ENCODE peak calls at places on chromosomes 11 and 22, in four cellular contexts. L, H, B and J are unnamed samples.

GRCh38 chr22:49574861-49575702 is 252.6 kb downstream of the BRD1 start:
- DNase-seq in L (no peak), H (no peak), B (no peak), J (no peak)

GRCh38 chr11:69510471-69511357 is 29.3 kb downstream of the LINC01488 start:
- DNase-seq in L (no peak), H (no peak), B (no peak), J (peak; percentile 35)

GRCh38 chr22:28477556-28477955 is 202.1 kb downstream of the TTC28 start:
- DNase-seq in L (no peak), H (no peak), B (no peak), J (no peak)

GRCh38 chr11:62593434-62594044 is 2.2 kb upstream of the TUT1 start:
- DNase-seq in L (peak; percentile 60), H (peak; percentile 80), B (peak; percentile 81), J (peak; percentile 73)

GRCh38 chr11:116993599-116993998 is 104.6 kb downstream of the SIK3 start:
- DNase-seq in L (no peak), H (no peak), B (peak; percentile 23), J (peak; percentile 11)

GRCh38 chr22:50532353-50532700 is 2.5 kb upstream of the TYMP start:
- DNase-seq in L (peak; percentile 23), H (peak; percentile 47), B (no peak), J (peak; percentile 33)

GRCh38 chr11:130037058-130037457 is 32.6 kb upstream of the APLP2 start:
- DNase-seq in L (no peak), H (peak; percentile 8), B (no peak), J (peak; percentile 73)

GRCh38 chr11:45901646-45902045 is 5.4 kb downstream of the FREY1 start:
- DNase-seq in L (no peak), H (no peak), B (no peak), J (no peak)

GRCh38 chr11:78803995-78804394 is 229.3 kb upstream of the NARS2 start:
- DNase-seq in L (no peak), H (no peak), B (no peak), J (no peak)

GRCh38 chr22:46340676-46341075 is 5.2 kb downstream of the TRMU start:
- DNase-seq in L (no peak), H (no peak), B (no peak), J (no peak)

GRCh38 chr11:106208795-106209194 is 131.3 kb downstream of the AASDHPPT start:
- DNase-seq in L (no peak), H (no peak), B (no peak), J (peak; percentile 74)